ENCODE peak calls at places on chromosomes 4 and X, in nine cellular contexts. V is body of pancreas, E is uterus, O is mammary epithelial cell, C is fibroblast of lung, J is HFF-Myc, G is OCI-LY7, P is HCT116, B is epithelial cell of proximal tubule. K is an unnamed sample.

GRCh38 chrX:129599996-129600395 is 54.8 kb downstream of the APLN start:
- DNase-seq in V (no peak), E (no peak), O (no peak), C (no peak), J (no peak), G (no peak), P (no peak), B (no peak), K (no peak)

GRCh38 chr4:171812377-171813194 is 618 bp upstream of the GALNTL6 start:
- DNase-seq in V (no peak), E (no peak), O (peak), C (peak), J (no peak), G (no peak), P (no peak), B (no peak), K (no peak)

GRCh38 chr4:8332891-8333331 is 63.4 kb downstream of the HTRA3 start:
- DNase-seq in V (no peak), E (peak), O (peak), C (no peak), J (no peak), G (no peak), P (no peak), B (no peak), K (no peak)

GRCh38 chrX:80430826-80431501 is 10.7 kb downstream of the TENT5D start:
- DNase-seq in V (no peak), E (no peak), O (no peak), C (no peak), J (no peak), G (peak), P (no peak), B (no peak), K (no peak)

GRCh38 chr4:99861120-99861905 is 32.9 kb downstream of the LAMTOR3 start:
- DNase-seq in V (no peak), E (no peak), O (peak), C (no peak), J (no peak), G (no peak), P (no peak), B (no peak), K (no peak)

GRCh38 chrX:27583976-27584375 is 6.2 kb upstream of the DCAF8L2 start:
- DNase-seq in V (no peak), E (no peak), O (peak), C (peak), J (no peak), G (no peak), P (no peak), B (no peak), K (no peak)

GRCh38 chrX:81280148-81280547 is 78.2 kb downstream of the SH3BGRL start:
- DNase-seq in V (no peak), E (no peak), O (no peak), C (no peak), J (no peak), G (no peak), P (no peak), B (no peak), K (no peak)

GRCh38 chr4:113945906-113946305 is 33.5 kb downstream of the ARSJ start:
- DNase-seq in V (no peak), E (no peak), O (peak), C (peak), J (no peak), G (no peak), P (no peak), B (no peak), K (peak)

GRCh38 chr4:11529625-11530201 is 101.0 kb upstream of the HS3ST1 start:
- DNase-seq in V (no peak), E (no peak), O (no peak), C (peak), J (no peak), G (no peak), P (no peak), B (no peak), K (no peak)

GRCh38 chrX:74262472-74263209 is 41.3 kb upstream of the ZCCHC13 start:
- DNase-seq in V (no peak), E (no peak), O (no peak), C (no peak), J (no peak), G (no peak), P (no peak), B (no peak), K (no peak)

GRCh38 chrX:105701310-105702052 is 120.9 kb upstream of the NRK start:
- DNase-seq in V (no peak), E (no peak), O (peak), C (peak), J (no peak), G (no peak), P (no peak), B (no peak), K (no peak)

GRCh38 chrX:154372612-154373022 is 1.8 kb downstream of the FLNA start:
- DNase-seq in V (peak), E (peak), O (no peak), C (peak), J (no peak), G (no peak), P (no peak), B (no peak), K (peak)

GRCh38 chrX:109475174-109475891 is 6.6 kb downstream of the GUCY2F start:
- DNase-seq in V (peak), E (peak), O (peak), C (peak), J (no peak), G (no peak), P (peak), B (no peak), K (peak)

GRCh38 chr4:24274401-24275035 is 309.8 kb downstream of the DHX15 start:
- DNase-seq in V (no peak), E (no peak), O (no peak), C (peak), J (no peak), G (no peak), P (no peak), B (peak), K (peak)

GRCh38 chr4:185332575-185333464 is 62.9 kb downstream of the LRP2BP start:
- DNase-seq in V (no peak), E (no peak), O (no peak), C (no peak), J (no peak), G (peak), P (no peak), B (no peak), K (no peak)

GRCh38 chr4:33339762-33340161 is 2619.6 kb downstream of the PCDH7 start:
- DNase-seq in V (no peak), E (no peak), O (no peak), C (no peak), J (no peak), G (no peak), P (no peak), B (no peak), K (no peak)

GRCh38 chr4:4574792-4575191 is 32.9 kb upstream of the STX18 start:
- DNase-seq in V (peak), E (peak), O (peak), C (peak), J (peak), G (no peak), P (peak), B (peak), K (peak)

GRCh38 chr4:140469806-140470733 is 28.0 kb downstream of the MGAT4D start:
- DNase-seq in V (peak), E (no peak), O (no peak), C (no peak), J (no peak), G (no peak), P (no peak), B (no peak), K (no peak)

GRCh38 chr4:88033309-88033708 is 25.9 kb downstream of the PKD2 start:
- DNase-seq in V (peak), E (no peak), O (peak), C (peak), J (peak), G (peak), P (peak), B (no peak), K (peak)

GRCh38 chrX:44937606-44938005 is 64.6 kb downstream of the KDM6A start:
- DNase-seq in V (no peak), E (no peak), O (no peak), C (no peak), J (no peak), G (no peak), P (no peak), B (peak), K (no peak)
- TF ChIP-seq CTCF in V (no peak), E (no peak), O (no peak), C (no peak), J (no peak), G (no peak), P (no peak), B (no peak), K (no peak)

GRCh38 chrX:17375361-17375630 is 296 bp downstream of the NHS start:
- DNase-seq in V (no peak), E (no peak), O (no peak), C (peak), J (no peak), G (no peak), P (no peak), B (no peak), K (no peak)

GRCh38 chrX:17376381-17377046 is 1.5 kb downstream of the NHS start:
- DNase-seq in V (no peak), E (peak), O (peak), C (peak), J (no peak), G (no peak), P (no peak), B (no peak), K (no peak)

GRCh38 chrX:17375631-17376380 is 806 bp downstream of the NHS start:
- DNase-seq in V (peak), E (peak), O (peak), C (peak), J (no peak), G (no peak), P (no peak), B (no peak), K (peak)

GRCh38 chrX:17377795-17378194 is 2.8 kb downstream of the NHS start:
- DNase-seq in V (no peak), E (no peak), O (peak), C (peak), J (no peak), G (no peak), P (no peak), B (no peak), K (no peak)

DNA sequence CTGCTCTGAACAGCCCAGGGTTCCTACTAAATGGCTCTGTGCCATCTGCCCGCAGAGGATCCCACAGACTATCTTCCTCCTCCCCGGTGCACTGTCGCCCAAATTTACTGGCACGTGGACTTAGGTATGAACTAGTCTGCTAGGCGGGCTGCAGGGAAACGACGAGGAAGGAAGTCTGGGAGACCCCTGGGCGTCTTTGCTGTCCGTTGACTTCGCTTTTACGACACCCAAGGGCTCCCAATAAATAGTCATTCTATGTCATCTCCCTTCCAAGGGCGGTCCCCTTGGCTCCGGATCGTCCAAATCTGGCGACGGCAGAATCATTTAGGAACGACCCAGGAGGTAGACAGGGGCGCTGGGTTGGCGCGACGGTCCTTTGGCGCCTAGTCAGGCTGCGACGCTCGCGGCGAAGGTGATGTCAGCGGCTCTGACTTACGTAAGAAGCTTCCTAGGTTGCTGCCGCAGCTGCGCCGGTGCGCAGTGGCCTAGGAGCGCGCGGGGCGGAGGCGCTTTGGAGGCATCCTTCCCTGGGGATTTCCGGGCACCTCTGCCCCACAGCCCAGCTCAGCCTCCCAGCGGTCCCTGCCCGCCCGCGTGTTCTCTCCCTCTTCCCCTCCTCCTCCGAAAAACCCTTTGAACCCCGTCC is 2.2 kb downstream of the NHS start:
- DNase-seq in V (peak), E (peak), O (peak), C (peak), J (no peak), G (no peak), P (peak), B (no peak), K (peak)
- H3K4me3 ChIP-seq in V (no peak), E (peak), O (peak), C (peak), J (peak), G (no peak), P (peak), B (peak), K (peak)

GRCh38 chr4:123107444-123108252 is 185.3 kb upstream of the NUDT6 start:
- DNase-seq in V (no peak), E (no peak), O (no peak), C (no peak), J (no peak), G (no peak), P (no peak), B (no peak), K (no peak)

GRCh38 chr4:123109129-123109528 is 186.7 kb upstream of the NUDT6 start:
- DNase-seq in V (no peak), E (no peak), O (no peak), C (no peak), J (no peak), G (no peak), P (no peak), B (no peak), K (no peak)

GRCh38 chr4:123110147-123110546 is 187.8 kb upstream of the NUDT6 start:
- DNase-seq in V (no peak), E (no peak), O (no peak), C (no peak), J (no peak), G (no peak), P (no peak), B (no peak), K (no peak)

GRCh38 chr4:123104275-123104674 is 181.9 kb upstream of the NUDT6 start:
- DNase-seq in V (no peak), E (no peak), O (no peak), C (peak), J (no peak), G (no peak), P (no peak), B (no peak), K (peak)

GRCh38 chr4:123106741-123107140 is 184.3 kb upstream of the NUDT6 start:
- DNase-seq in V (no peak), E (no peak), O (no peak), C (no peak), J (no peak), G (no peak), P (no peak), B (no peak), K (no peak)
- TF ChIP-seq CTCF in V (no peak), E (no peak), O (no peak), C (no peak), J (no peak), G (no peak), P (no peak), B (no peak), K (no peak)

GRCh38 chr4:30721353-30722091 is 1.4 kb downstream of the PCDH7 start:
- DNase-seq in V (peak), E (peak), O (peak), C (peak), J (no peak), G (no peak), P (no peak), B (no peak), K (no peak)
- H3K4me3 ChIP-seq in V (no peak), E (peak), O (peak), C (peak), J (peak), G (no peak), P (no peak), B (peak), K (peak)

GRCh38 chr4:95362906-95363578 is 185.7 kb downstream of the UNC5C start:
- DNase-seq in V (no peak), E (peak), O (peak), C (peak), J (peak), G (peak), P (peak), B (no peak), K (no peak)
- TF ChIP-seq CTCF in V (no peak), E (no peak), O (no peak), C (peak), J (peak), G (peak), P (peak), B (peak), K (no peak)

GRCh38 chr4:54660145-54660535 is 2.4 kb downstream of the KIT start:
- DNase-seq in V (no peak), E (no peak), O (peak), C (no peak), J (no peak), G (no peak), P (no peak), B (no peak), K (no peak)
- H3K4me3 ChIP-seq in V (no peak), E (no peak), O (no peak), C (no peak), J (no peak), G (no peak), P (no peak), B (no peak), K (peak)

GRCh38 chr4:108030332-108030731 is 40.6 kb downstream of the HADH start:
- DNase-seq in V (peak), E (no peak), O (peak), C (peak), J (peak), G (peak), P (peak), B (no peak), K (peak)
- TF ChIP-seq CTCF in V (peak), E (no peak), O (peak), C (peak), J (peak), G (peak), P (peak), B (peak), K (peak)

DNA sequence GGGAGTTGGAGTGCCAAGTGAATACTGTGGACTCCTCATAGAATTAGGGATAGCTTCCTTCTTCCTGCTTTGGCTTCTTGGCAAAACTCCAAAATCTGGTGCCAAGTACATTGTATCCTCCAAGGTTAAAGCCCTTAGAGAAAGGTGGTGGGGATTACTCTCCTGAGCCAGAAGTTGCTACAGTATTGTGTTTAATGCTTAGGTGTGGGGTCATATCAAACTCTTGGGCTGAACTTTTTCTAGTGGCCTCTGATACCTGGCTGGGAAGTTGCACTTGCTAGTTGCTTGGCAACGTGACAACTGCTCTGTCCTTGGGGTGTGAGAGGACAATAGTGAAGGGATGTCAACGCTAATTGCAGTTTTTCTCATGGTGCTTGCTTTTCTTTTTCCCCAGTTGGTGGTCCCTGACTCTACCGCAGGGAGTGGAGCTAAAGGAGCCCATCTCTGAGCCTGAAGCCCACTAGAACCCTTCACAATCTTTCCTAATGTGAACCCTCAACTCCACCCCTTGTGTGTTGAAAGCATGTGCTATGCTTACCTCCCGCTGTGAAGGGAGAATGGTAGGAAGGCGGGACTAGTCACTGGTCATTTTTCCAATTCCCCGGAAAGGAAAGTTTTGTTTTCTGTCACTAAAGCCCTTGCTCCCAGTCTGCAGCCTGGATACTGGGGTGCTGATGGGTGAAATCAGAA is 35.5 kb downstream of the DLG3 start:
- DNase-seq in V (peak), E (no peak), O (no peak), C (no peak), J (no peak), G (no peak), P (no peak), B (no peak), K (no peak)
- H3K4me3 ChIP-seq in V (no peak), E (no peak), O (no peak), C (peak), J (no peak), G (no peak), P (no peak), B (no peak), K (no peak)

K was measured in AG10803.